ENCODE peak calls at places on chromosomes 12 and 14, in six cellular contexts. X is HCT116, P is vagina, Y is K562, F is sigmoid colon, M is stomach. I is an unnamed sample.

GRCh38 chr14:54565236-54566151 is 1.4 kb upstream of the SAMD4A start:
- DNase-seq in X (peak; percentile 79), P (peak; percentile 97), Y (peak; percentile 61), F (peak; percentile 99), M (peak; percentile 94), I (peak; percentile 83)

GRCh38 chr14:40004871-40005503 is 572.8 kb upstream of the FBXO33 start:
- DNase-seq in X (no peak), P (no peak), Y (no peak), F (no peak), M (no peak), I (no peak)

GRCh38 chr12:92971869-92972524 is 42.9 kb upstream of the EEA1 start:
- DNase-seq in X (no peak), P (no peak), Y (no peak), F (no peak), M (no peak), I (no peak)

GRCh38 chr12:109720152-109720855 is 6.7 kb downstream of the FAM222A start:
- DNase-seq in X (no peak), P (no peak), Y (no peak), F (no peak), M (no peak), I (no peak)

GRCh38 chr12:124096869-124097434 is 123.9 kb downstream of the ZNF664 start:
- DNase-seq in X (no peak), P (no peak), Y (no peak), F (no peak), M (no peak), I (no peak)

GRCh38 chr12:19179986-19180385 is 50.5 kb downstream of the PLEKHA5 start:
- DNase-seq in X (no peak), P (no peak), Y (no peak), F (no peak), M (no peak), I (no peak)

GRCh38 chr14:24184104-24184970 is 4.3 kb downstream of the IPO4 start:
- DNase-seq in X (no peak), P (no peak), Y (no peak), F (no peak), M (no peak), I (no peak)

GRCh38 chr12:34290191-34290995 is 268.1 kb downstream of the ALG10 start:
- DNase-seq in X (no peak), P (no peak), Y (no peak), F (peak; percentile 40), M (no peak), I (no peak)

GRCh38 chr14:25237845-25238244 is 187.9 kb upstream of the STXBP6 start:
- DNase-seq in X (no peak), P (no peak), Y (no peak), F (no peak), M (no peak), I (peak; percentile 59)

GRCh38 chr14:63470877-63471565 is 72.2 kb downstream of the PPP2R5E start:
- DNase-seq in X (peak; percentile 16), P (no peak), Y (no peak), F (no peak), M (no peak), I (peak; percentile 87)

GRCh38 chr12:131370791-131371579 is 339.9 kb upstream of the SFSWAP start:
- DNase-seq in X (no peak), P (no peak), Y (no peak), F (peak; percentile 48), M (no peak), I (no peak)

GRCh38 chr12:54749191-54749818 is 101.1 kb upstream of the DCD start:
- DNase-seq in X (peak; percentile 37), P (no peak), Y (peak; percentile 31), F (no peak), M (no peak), I (peak; percentile 26)

GRCh38 chr12:48795550-48796455 is 6.9 kb upstream of the ADCY6 start:
- DNase-seq in X (peak; percentile 77), P (peak; percentile 90), Y (peak; percentile 78), F (peak; percentile 86), M (peak; percentile 84), I (peak; percentile 67)

GRCh38 chr14:84750763-84751554 is 779.0 kb upstream of the FLRT2 start:
- DNase-seq in X (no peak), P (no peak), Y (no peak), F (no peak), M (no peak), I (no peak)

GRCh38 chr12:28893365-28893764 is 255.7 kb upstream of the FAR2 start:
- DNase-seq in X (no peak), P (no peak), Y (no peak), F (no peak), M (no peak), I (no peak)

GRCh38 chr12:131085125-131085815 is 131.6 kb downstream of the ADGRD1 start:
- DNase-seq in X (no peak), P (peak; percentile 60), Y (no peak), F (no peak), M (peak; percentile 21), I (no peak)

GRCh38 chr12:122182887-122183587 is at the start of gene LRRC43:
- DNase-seq in X (no peak), P (no peak), Y (no peak), F (no peak), M (peak; percentile 56), I (no peak)

GRCh38 chr12:26338574-26339572 is 143.5 kb downstream of the SSPN start:
- DNase-seq in X (peak; percentile 41), P (no peak), Y (no peak), F (no peak), M (no peak), I (no peak)

DNA sequence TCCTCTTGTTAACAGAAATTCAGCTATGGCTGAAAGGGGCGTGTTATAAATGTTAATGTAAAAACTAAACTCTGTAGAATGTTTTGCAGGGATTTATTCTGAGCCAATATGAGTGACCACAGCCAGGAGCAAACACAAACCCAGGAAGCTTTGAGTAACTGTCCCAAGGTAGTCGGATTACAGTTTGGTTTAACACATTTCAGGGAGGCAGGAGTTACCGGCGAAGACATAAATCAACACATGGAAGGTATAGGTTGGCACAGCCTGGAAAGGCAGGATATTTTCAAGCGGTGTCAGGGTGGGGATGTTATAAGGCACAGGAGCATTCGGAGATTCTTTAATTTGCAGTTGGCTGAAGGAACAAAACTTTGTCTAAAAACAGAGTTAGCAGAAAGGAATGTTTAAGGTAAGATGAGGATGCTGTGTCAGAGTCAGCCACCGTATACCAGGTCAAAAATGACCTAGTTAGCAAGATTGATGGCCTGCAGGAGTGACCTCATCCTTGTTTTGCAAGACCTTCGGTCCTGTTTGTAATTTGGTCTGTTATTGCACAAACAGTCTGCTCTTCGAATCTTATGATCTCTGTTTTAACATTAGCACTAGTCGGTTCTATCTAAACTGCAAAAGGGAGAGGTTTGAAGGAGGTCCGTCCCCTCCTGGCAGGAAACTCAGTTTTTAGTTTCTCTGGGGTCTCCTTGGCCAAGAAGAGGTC is 75.3 kb downstream of the TNFAIP2 start:
- DNase-seq in X (no peak), P (no peak), Y (no peak), F (peak; percentile 86), M (no peak), I (peak; percentile 52)
- TF ChIP-seq POLR2AphosphoS5 in X (no peak), P (peak; percentile 54), Y (no peak), F (peak; percentile 43), M (peak; percentile 40), I (no peak)

GRCh38 chr12:112023759-112024396 is 10.7 kb downstream of the ERP29 start:
- DNase-seq in X (no peak), P (no peak), Y (no peak), F (no peak), M (no peak), I (no peak)
- TF ChIP-seq POLR2AphosphoS5 in X (no peak), P (no peak), Y (no peak), F (no peak), M (no peak), I (no peak)

GRCh38 chr12:2813573-2814185 is 1.2 kb downstream of the ITFG2 start:
- DNase-seq in X (peak; percentile 41), P (no peak), Y (peak; percentile 58), F (no peak), M (no peak), I (peak; percentile 69)
- TF ChIP-seq POLR2AphosphoS5 in X (no peak), P (no peak), Y (no peak), F (no peak), M (no peak), I (no peak)

GRCh38 chr12:51591020-51591901 is at the start of gene SCN8A:
- DNase-seq in X (peak; percentile 16), P (no peak), Y (peak; percentile 81), F (no peak), M (peak; percentile 36), I (no peak)
- TF ChIP-seq POLR2AphosphoS5 in X (peak; percentile 53), P (no peak), Y (no peak), F (no peak), M (no peak), I (no peak)

GRCh38 chr14:50335989-50336391 is 23.9 kb downstream of the DMAC2L start:
- DNase-seq in X (no peak), P (no peak), Y (no peak), F (no peak), M (no peak), I (no peak)
- TF ChIP-seq POLR2AphosphoS5 in X (no peak), P (no peak), Y (no peak), F (no peak), M (no peak), I (no peak)